ENCODE peak calls at places on chromosomes 12 and 14, in ten cellular contexts. I, H, E, R, S, X, Y, U, V and B are unnamed samples.

GRCh38 chr12:108856428-108857157 is 790 bp downstream of the SSH1 start:
- DNase-seq in I (peak; percentile 61), R (peak; percentile 59), U (peak; percentile 72), X (no peak), H (peak; percentile 76), S (peak; percentile 74), Y (peak; percentile 70), E (peak; percentile 84), V (peak; percentile 77), B (peak; percentile 26)

GRCh38 chr12:68349083-68349700 is 17.0 kb upstream of the MDM1 start:
- DNase-seq in X (no peak), U (no peak), Y (no peak), H (no peak), V (no peak), E (no peak), I (no peak), S (no peak), R (no peak), B (no peak)

GRCh38 chr14:88518592-88519512 is 36.0 kb downstream of the PTPN21 start:
- DNase-seq in U (peak; percentile 82), R (no peak), V (no peak), I (no peak), H (no peak), X (no peak), S (no peak), E (peak; percentile 2), Y (no peak), B (no peak)

GRCh38 chr12:102197789-102198188 is at the start of gene PMCH:
- DNase-seq in U (peak; percentile 40), I (no peak), R (no peak), V (no peak), S (no peak), E (no peak), H (no peak), Y (no peak), X (no peak), B (no peak)

GRCh38 chr14:68633131-68633991 is 159.5 kb downstream of the ZFP36L1 start:
- DNase-seq in S (no peak), Y (no peak), R (no peak), X (no peak), E (no peak), U (no peak), V (no peak), I (no peak), H (peak; percentile 49), B (peak; percentile 16)

GRCh38 chr12:120339256-120339655 is 11.7 kb upstream of the PLA2G1B start:
- DNase-seq in U (no peak), R (no peak), S (no peak), Y (no peak), X (no peak), I (no peak), V (no peak), E (no peak), H (no peak), B (no peak)

GRCh38 chr14:50091240-50091914 is 25.0 kb downstream of the VCPKMT start:
- DNase-seq in I (no peak), E (no peak), V (no peak), Y (no peak), H (no peak), S (no peak), U (no peak), R (no peak), X (no peak), B (no peak)

GRCh38 chr14:67133595-67134441 is 55.4 kb upstream of the GARIN2 start:
- DNase-seq in E (no peak), Y (no peak), S (no peak), X (peak; percentile 24), H (no peak), I (no peak), V (no peak), R (no peak), U (no peak), B (no peak)

GRCh38 chr12:52975204-52975603 is 26.3 kb downstream of the KRT18 start:
- DNase-seq in R (no peak), X (no peak), V (no peak), E (peak; percentile 68), I (no peak), H (no peak), U (no peak), Y (no peak), S (no peak), B (no peak)

GRCh38 chr14:51653855-51654548 is 2.3 kb downstream of the FRMD6 start:
- DNase-seq in Y (no peak), U (no peak), I (no peak), E (no peak), R (no peak), V (no peak), S (no peak), X (no peak), H (no peak), B (no peak)

GRCh38 chr14:93212432-93212831 is 5.4 kb downstream of the UBR7 start:
- DNase-seq in X (no peak), R (no peak), V (no peak), H (no peak), I (no peak), Y (no peak), S (no peak), U (no peak), E (no peak), B (peak; percentile 59)

GRCh38 chr12:6364037-6364360 is 11.4 kb downstream of the SCNN1A start:
- DNase-seq in Y (no peak), V (no peak), H (no peak), I (no peak), U (peak; percentile 19), E (no peak), S (no peak), R (peak; percentile 41), X (no peak), B (no peak)

GRCh38 chr14:68927089-68927488 is 52.0 kb downstream of the ACTN1 start:
- DNase-seq in V (no peak), I (no peak), H (no peak), R (no peak), U (no peak), Y (no peak), S (no peak), X (no peak), E (no peak), B (no peak)

DNA sequence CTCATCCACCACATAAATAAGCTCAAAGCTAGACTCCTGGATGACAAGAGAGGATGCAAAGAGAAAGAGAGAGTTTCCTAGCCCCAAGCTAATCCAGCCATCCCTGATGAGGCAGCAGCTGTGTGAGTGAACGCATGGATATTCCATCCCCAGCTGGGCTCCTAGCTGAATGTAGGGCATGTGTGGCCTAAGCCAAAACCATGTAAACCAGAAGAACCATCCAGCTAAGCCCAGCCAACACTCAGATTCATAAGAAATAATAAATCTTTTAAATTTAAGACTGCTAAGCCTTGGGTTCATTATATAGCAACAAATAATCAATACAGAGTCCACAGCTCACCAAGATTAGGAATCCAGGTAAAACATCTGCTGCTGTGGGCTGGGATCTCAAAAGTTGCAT is 94.3 kb downstream of the TNFAIP2 start:
- DNase-seq in H (no peak), U (no peak), V (no peak), E (no peak), I (no peak), S (no peak), Y (no peak), X (no peak), R (no peak), B (no peak)
- H3K36me3 ChIP-seq in H (no peaks in the 10 kb centered on the region), U (no peaks in the 10 kb centered on the region), V (no peaks in the 10 kb centered on the region), E (no peaks in the 10 kb centered on the region), I (no peaks in the 10 kb centered on the region), S (no peaks in the 10 kb centered on the region), Y (no peaks in the 10 kb centered on the region), X (no peaks in the 10 kb centered on the region), R (no peaks in the 10 kb centered on the region), B (no peaks in the 10 kb centered on the region)

DNA sequence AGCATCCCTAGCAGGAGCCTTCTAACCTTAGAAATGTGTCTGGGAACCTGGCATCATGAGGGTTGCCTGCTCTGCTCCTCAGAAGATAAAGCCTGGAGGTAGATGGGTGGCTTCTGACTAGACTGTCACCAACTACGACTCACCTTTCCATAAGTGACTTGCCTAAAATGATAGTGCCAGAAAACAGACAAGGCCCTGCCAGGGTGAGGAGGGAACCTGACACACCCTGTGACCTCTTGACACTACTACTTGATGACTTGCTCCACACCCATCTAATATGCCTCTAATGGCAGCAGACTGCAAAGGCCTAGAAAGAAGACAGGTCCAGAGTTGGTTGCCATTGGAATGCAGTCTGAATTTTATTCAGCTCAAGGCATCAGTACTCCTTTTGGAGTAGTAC is 9.4 kb downstream of the RNF41 start:
- DNase-seq in R (no peak), I (no peak), U (no peak), V (no peak), H (no peak), S (no peak), X (no peak), E (no peak), Y (no peak), B (no peak)
- H3K36me3 ChIP-seq in R (peaks cover 47% of the 10 kb centered on the region), I (peaks cover 6% of the 10 kb centered on the region), U (peaks cover 35% of the 10 kb centered on the region), V (peaks cover 100% of the 10 kb centered on the region), H (peaks cover 4% of the 10 kb centered on the region), S (peaks cover 49% of the 10 kb centered on the region), X (peaks cover 65% of the 10 kb centered on the region), E (peaks cover 83% of the 10 kb centered on the region), Y (peaks cover 75% of the 10 kb centered on the region), B (peaks cover 83% of the 10 kb centered on the region)

DNA sequence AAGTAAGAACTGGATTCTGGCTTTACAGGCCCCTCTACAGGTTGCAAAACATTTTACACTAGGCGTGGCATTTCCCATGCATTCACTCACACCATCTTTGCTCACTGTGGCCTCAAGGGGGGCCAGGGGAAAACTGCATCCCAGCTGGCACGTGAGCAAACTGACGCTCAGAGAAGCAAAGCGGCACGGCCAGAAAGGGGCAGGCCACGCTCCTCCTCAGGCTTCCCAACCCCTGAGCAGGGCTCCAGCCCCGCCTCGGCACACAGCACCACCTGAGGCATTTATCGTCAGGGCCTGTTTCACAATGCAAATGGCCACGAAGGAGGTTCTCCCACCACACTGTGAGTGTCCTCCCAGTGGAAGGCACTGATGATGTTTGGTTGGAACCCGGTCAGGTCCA is 90.8 kb downstream of the BCL11B start:
- DNase-seq in S (no peak), R (peak; percentile 24), E (no peak), X (no peak), U (no peak), Y (no peak), V (no peak), I (no peak), H (no peak), B (no peak)
- H3K36me3 ChIP-seq in S (peaks cover 12% of the 10 kb centered on the region), R (peaks cover 11% of the 10 kb centered on the region), E (no peaks in the 10 kb centered on the region), X (no peaks in the 10 kb centered on the region), U (no peaks in the 10 kb centered on the region), Y (no peaks in the 10 kb centered on the region), V (no peaks in the 10 kb centered on the region), I (no peaks in the 10 kb centered on the region), H (no peaks in the 10 kb centered on the region), B (no peaks in the 10 kb centered on the region)

DNA sequence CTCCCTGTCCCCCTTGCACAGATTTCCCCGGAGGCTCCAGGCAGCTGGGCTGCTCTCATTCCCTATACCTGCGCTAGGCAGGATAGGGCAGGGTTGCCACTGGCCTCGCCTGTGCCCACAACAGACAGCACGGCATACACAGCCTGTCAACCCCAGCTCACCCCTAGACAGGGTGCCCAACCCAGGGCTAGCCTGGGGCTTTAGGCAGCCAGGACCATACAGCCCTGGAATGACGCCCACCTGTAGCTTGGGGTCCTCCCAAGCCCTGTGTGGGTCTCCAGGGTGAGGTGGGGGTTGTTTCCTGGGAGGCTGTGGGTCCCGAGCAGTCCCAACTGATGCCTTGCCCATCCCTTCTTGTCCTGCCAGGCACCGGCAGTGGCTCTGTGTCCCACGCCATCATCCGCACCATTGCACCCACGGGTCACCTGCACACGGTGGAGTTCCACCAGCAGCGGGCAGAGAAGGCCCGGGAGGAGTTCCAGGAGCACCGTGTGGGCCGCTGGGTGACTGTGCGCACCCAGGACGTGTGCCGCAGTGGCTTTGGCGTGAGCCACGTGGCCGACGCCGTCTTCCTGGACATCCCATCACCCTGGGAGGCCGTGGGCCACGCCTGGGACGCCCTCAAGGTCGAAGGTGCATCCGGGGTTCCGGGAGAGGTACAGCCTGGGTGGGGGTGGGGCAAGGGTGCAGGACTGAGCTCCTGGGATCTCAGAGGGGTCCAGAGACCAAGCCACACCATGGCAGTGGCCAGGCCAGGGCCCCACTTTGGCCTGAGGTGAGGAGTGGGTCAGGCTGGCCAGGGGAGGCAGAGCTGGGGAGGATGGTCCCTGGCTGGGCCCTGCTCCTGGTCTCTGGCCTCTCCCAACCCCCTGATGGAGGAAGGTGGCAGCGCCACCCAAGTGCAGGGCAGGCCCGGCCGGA is 3.5 kb downstream of the TRMT61A start:
- DNase-seq in X (no peak), H (no peak), I (peak; percentile 42), V (no peak), U (no peak), E (no peak), S (no peak), R (no peak), Y (no peak), B (no peak)
- H3K36me3 ChIP-seq in X (no peaks in the 10 kb centered on the region), H (no peaks in the 10 kb centered on the region), I (no peaks in the 10 kb centered on the region), V (peaks cover 69% of the 10 kb centered on the region), U (peaks cover 4% of the 10 kb centered on the region), E (peaks cover 7% of the 10 kb centered on the region), S (no peaks in the 10 kb centered on the region), R (no peaks in the 10 kb centered on the region), Y (peaks cover 29% of the 10 kb centered on the region), B (peaks cover 38% of the 10 kb centered on the region)